ENCODE peak calls at places on chromosomes 3 and 15, in four cellular contexts. I is suprapubic skin; W is heart right ventricle; V is CD8-positive, alpha-beta memory T cell. E is an unnamed sample.

GRCh38 chr3:111801697-111802655 is 57.1 kb upstream of the PHLDB2 start:
- DNase-seq in V (no peak), W (no peak), I (no peak), E (no peak)

GRCh38 chr3:129625071-129625874 is 18.8 kb upstream of the PLXND1 start:
- DNase-seq in I (peak), V (no peak), W (peak), E (no peak)

GRCh38 chr3:127043731-127044510 is 61.0 kb downstream of the PLXNA1 start:
- DNase-seq in W (no peak), V (no peak), I (no peak), E (no peak)

GRCh38 chr3:193835414-193835813 is 242.4 kb downstream of the OPA1 start:
- DNase-seq in V (no peak), W (no peak), I (no peak), E (no peak)

GRCh38 chr15:40843885-40844542 is at the start of gene SPINT1:
- DNase-seq in V (no peak), W (peak), I (no peak), E (no peak)

GRCh38 chr3:48997102-48997637 is 7.1 kb downstream of the P4HTM start:
- DNase-seq in W (no peak), V (no peak), I (no peak), E (no peak)

GRCh38 chr15:99100245-99101173 is 4.4 kb upstream of the SYNM start:
- DNase-seq in V (no peak), I (peak), W (peak), E (peak)

GRCh38 chr15:74312445-74313007 is 54.9 kb downstream of the CYP11A1 start:
- DNase-seq in V (no peak), I (no peak), W (no peak), E (no peak)

GRCh38 chr3:55708921-55709320 is 221.8 kb upstream of the WNT5A start:
- DNase-seq in V (no peak), I (no peak), W (no peak), E (no peak)

GRCh38 chr3:149512073-149512782 is 37.7 kb downstream of the TM4SF4 start:
- DNase-seq in W (peak), I (peak), V (peak), E (no peak)

GRCh38 chr3:127226946-127227842 is 34.3 kb downstream of the PRR23E start:
- DNase-seq in V (no peak), I (no peak), W (no peak), E (no peak)

GRCh38 chr3:20576228-20576627 is 390.2 kb upstream of the SGO1 start:
- DNase-seq in I (no peak), W (no peak), V (no peak), E (no peak)

GRCh38 chr15:39462691-39463090 is 118.2 kb upstream of the THBS1 start:
- DNase-seq in I (no peak), W (no peak), V (no peak), E (no peak)

GRCh38 chr3:72694398-72694797 is 153.8 kb downstream of the SHQ1 start:
- DNase-seq in I (no peak), V (no peak), W (no peak), E (no peak)

GRCh38 chr3:184688251-184688851 is 23.5 kb downstream of the MAGEF1 start:
- DNase-seq in W (no peak), V (no peak), I (peak), E (no peak)

GRCh38 chr3:157488144-157488543 is 15.1 kb downstream of the VEPH1 start:
- DNase-seq in W (no peak), V (no peak), I (no peak), E (no peak)

GRCh38 chr3:106030620-106030945 is 161.8 kb upstream of the CBLB start:
- DNase-seq in W (no peak), I (no peak), V (no peak), E (no peak)

GRCh38 chr3:156626104-156626503 is 48.3 kb upstream of the TIPARP start:
- DNase-seq in I (no peak), W (no peak), V (no peak), E (no peak)

GRCh38 chr3:195821403-195822130 is 9.8 kb upstream of the MUC4 start:
- DNase-seq in I (no peak), V (no peak), W (no peak), E (no peak)

GRCh38 chr3:134486577-134487041 is 752 bp downstream of the CEP63 start:
- DNase-seq in I (no peak), V (no peak), W (no peak), E (no peak)

GRCh38 chr3:27279153-27279552 is 90.0 kb downstream of the NEK10 start:
- DNase-seq in I (no peak), V (no peak), W (no peak), E (no peak)

GRCh38 chr3:58034738-58035511 is 26.7 kb downstream of the FLNB start:
- DNase-seq in I (no peak), W (no peak), V (peak), E (no peak)

GRCh38 chr3:76370749-76371148 is 585.4 kb upstream of the ZNF717 start:
- DNase-seq in I (no peak), W (no peak), V (no peak), E (no peak)

GRCh38 chr3:150237490-150237889 is 170.6 kb upstream of the TSC22D2 start:
- DNase-seq in V (no peak), I (no peak), W (no peak), E (no peak)

GRCh38 chr3:30167511-30168135 is 438.8 kb upstream of the TGFBR2 start:
- DNase-seq in I (no peak), W (no peak), V (no peak), E (no peak)

GRCh38 chr3:67979342-67979741 is 324.9 kb upstream of the SUCLG2 start:
- DNase-seq in I (no peak), W (no peak), V (no peak), E (no peak)

GRCh38 chr15:40929730-40930429 is 740 bp downstream of the DLL4 start:
- DNase-seq in V (no peak), W (peak), I (peak), E (peak)

GRCh38 chr3:179108091-179108490 is 36.5 kb upstream of the ZMAT3 start:
- DNase-seq in I (no peak), V (no peak), W (no peak), E (no peak)

GRCh38 chr15:76961277-76962010 is 29.9 kb downstream of the RCN2 start:
- DNase-seq in V (no peak), I (no peak), W (no peak), E (no peak)

GRCh38 chr3:139427283-139428060 is 38.0 kb upstream of the COPB2 start:
- DNase-seq in V (no peak), I (no peak), W (no peak), E (no peak)

GRCh38 chr3:98530676-98531075 is 1.1 kb upstream of the GPR15 start:
- DNase-seq in W (no peak), I (no peak), V (no peak), E (no peak)
- H3K27ac ChIP-seq in W (no peak), I (no peak), V (no peak), E (no peak)

GRCh38 chr15:83753872-83754493 is 100.1 kb downstream of the ADAMTSL3 start:
- DNase-seq in I (no peak), W (no peak), V (no peak), E (no peak)
- H3K27ac ChIP-seq in I (no peak), W (no peak), V (no peak), E (no peak)

GRCh38 chr3:40620151-40620550 is 95.4 kb downstream of the ZNF621 start:
- DNase-seq in I (no peak), W (no peak), V (no peak), E (no peak)

GRCh38 chr3:40621252-40621651 is 96.5 kb downstream of the ZNF621 start:
- DNase-seq in I (no peak), V (no peak), W (no peak), E (no peak)

GRCh38 chr3:40627095-40627494 is 102.3 kb downstream of the ZNF621 start:
- DNase-seq in W (no peak), V (no peak), I (no peak), E (no peak)

GRCh38 chr3:40624189-40624754 is 99.5 kb downstream of the ZNF621 start:
- DNase-seq in W (no peak), I (no peak), V (no peak), E (no peak)

GRCh38 chr3:40623567-40623966 is 98.8 kb downstream of the ZNF621 start:
- DNase-seq in W (no peak), I (no peak), V (no peak), E (no peak)
- H3K27ac ChIP-seq in W (no peak), I (no peak), V (no peak), E (no peak)

DNA sequence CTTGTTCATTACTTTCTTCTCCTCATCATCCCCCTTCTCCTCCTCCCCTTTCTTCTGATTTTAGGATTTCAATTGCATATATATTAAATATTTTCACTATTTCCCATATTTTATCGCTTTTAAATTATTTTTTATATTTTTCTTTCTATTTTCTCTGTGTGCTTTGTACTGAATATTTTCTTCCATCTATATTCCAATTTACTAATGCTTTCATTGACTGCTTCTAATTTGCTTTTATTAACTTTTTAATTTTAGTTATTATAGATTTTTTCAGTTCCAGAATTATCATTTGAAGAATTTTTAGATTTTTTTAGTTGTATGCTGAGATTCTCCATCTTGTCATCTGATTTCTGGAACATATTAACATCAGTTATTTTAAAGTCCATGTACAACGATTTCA is 83.2 kb upstream of the ST3GAL6 start:
- DNase-seq in V (no peak), I (no peak), W (no peak), E (no peak)
- H3K27ac ChIP-seq in V (no peak), I (no peak), W (no peak), E (no peak)

GRCh38 chr3:171805687-171806086 is 4.6 kb downstream of the PLD1 start:
- DNase-seq in W (no peak), I (no peak), V (no peak), E (no peak)

GRCh38 chr3:171806200-171807128 is 3.8 kb downstream of the PLD1 start:
- DNase-seq in V (no peak), W (no peak), I (no peak), E (no peak)

GRCh38 chr3:171807129-171807675 is 3.1 kb downstream of the PLD1 start:
- DNase-seq in V (no peak), W (no peak), I (no peak), E (no peak)

GRCh38 chr3:171809513-171810277 is 588 bp downstream of the PLD1 start:
- DNase-seq in I (peak), V (peak), W (peak), E (peak)

GRCh38 chr3:171807806-171808205 is 2.5 kb downstream of the PLD1 start:
- DNase-seq in V (no peak), I (no peak), W (no peak), E (no peak)
- H3K27ac ChIP-seq in V (no peak), I (no peak), W (no peak), E (no peak)

DNA sequence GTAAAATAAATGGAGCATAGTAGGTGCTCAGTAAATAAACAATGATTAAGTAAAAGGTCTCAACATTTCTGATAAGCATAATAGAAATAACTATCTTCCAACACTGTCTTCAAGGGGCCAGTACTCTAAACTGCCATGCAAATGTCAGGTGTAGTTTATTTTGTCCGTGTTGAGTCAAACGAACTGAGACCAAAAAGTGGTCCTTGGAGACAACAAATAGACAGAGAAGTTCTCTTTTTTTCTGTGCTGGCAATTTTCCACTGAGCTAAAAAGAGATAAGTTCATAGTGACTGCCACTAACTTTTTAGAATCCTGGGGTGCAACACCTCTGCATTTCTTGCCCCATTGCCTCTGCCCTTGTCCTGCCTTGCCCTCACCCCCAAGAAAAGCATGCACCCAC is 14.7 kb upstream of the MBNL1 start:
- DNase-seq in I (no peak), V (no peak), W (no peak), E (no peak)
- H3K27ac ChIP-seq in I (no peak), V (no peak), W (no peak), E (no peak)

GRCh38 chr15:69044899-69045298 is 30.4 kb downstream of the NOX5 start:
- DNase-seq in I (no peak), W (no peak), V (no peak), E (no peak)

GRCh38 chr15:69038508-69038907 is 24.0 kb downstream of the NOX5 start:
- DNase-seq in V (no peak), W (no peak), I (no peak), E (no peak)

GRCh38 chr15:69045810-69046209 is 31.3 kb downstream of the NOX5 start:
- DNase-seq in V (no peak), W (no peak), I (no peak), E (no peak)

GRCh38 chr15:69039516-69040225 is 25.2 kb downstream of the NOX5 start:
- DNase-seq in W (no peak), I (no peak), V (no peak), E (no peak)

GRCh38 chr15:69042531-69042930 is 28.0 kb downstream of the NOX5 start:
- DNase-seq in I (no peak), W (no peak), V (no peak), E (no peak)
- H3K27ac ChIP-seq in I (no peak), W (no peak), V (no peak), E (no peak)

DNA sequence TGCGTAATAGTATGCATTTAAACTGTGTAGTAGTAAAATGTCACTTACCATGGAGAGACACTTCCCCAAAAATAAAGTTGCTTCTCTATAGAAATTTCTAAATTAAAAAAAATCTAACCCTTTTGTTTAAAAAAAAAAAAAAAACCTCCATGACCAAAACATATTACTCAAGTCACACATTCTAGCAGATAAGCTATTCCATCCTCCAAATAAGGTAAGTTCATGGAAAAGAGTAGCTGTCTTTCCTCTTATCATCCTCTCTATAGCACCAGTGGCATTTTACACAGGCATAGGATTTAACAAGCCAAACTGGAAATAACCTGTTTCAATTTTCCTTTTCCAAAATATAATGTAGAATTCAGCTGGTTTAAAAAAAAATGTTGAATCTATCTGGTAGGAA is 57.4 kb downstream of the LRRFIP2 start:
- DNase-seq in W (no peak), I (no peak), V (no peak), E (no peak)
- H3K27ac ChIP-seq in W (no peak), I (no peak), V (no peak), E (no peak)

GRCh38 chr15:71715914-71716313 is 94.4 kb upstream of the NR2E3 start:
- DNase-seq in W (no peak), V (no peak), I (no peak), E (no peak)

GRCh38 chr15:71718116-71718910 is 92.0 kb upstream of the NR2E3 start:
- DNase-seq in W (no peak), V (no peak), I (no peak), E (no peak)

GRCh38 chr15:71713191-71713798 is 97.1 kb upstream of the NR2E3 start:
- DNase-seq in V (no peak), W (no peak), I (no peak), E (no peak)

DNA sequence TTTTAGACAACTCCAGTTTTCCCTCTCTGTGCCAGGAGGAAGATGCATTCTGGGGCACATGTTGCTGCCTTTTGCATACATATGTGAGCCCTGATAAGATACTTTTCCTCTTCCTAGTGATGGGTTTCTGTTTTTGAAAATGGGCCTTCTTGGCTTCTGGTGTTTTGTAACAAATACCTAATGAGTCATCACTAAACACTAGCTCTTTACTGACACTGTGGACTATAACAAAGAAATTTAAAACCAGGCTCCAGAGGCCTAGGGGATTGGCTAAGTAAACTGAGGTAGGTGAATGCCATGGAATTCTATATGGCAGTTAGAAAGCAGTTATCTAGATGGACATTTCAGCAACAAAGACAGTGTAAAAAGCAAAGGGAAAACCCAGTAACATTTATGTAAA is 93.4 kb upstream of the NR2E3 start:
- DNase-seq in W (no peak), I (no peak), V (no peak), E (no peak)
- H3K27ac ChIP-seq in W (no peak), I (peak), V (no peak), E (no peak)

GRCh38 chr15:48984021-48984420 is 20.3 kb upstream of the SHC4 start:
- DNase-seq in V (no peak), W (no peak), I (no peak), E (no peak)
- H3K27ac ChIP-seq in V (no peak), W (no peak), I (peak), E (no peak)